ENCODE peak calls at places on chromosomes 13 and 19, in five cellular contexts. T is ascending aorta, O is SK-N-SH, D is retinal pigment epithelial cell, A is fibroblast of pulmonary artery. W is an unnamed sample.

GRCh38 chr13:47215741-47216140 is 318.9 kb upstream of the HTR2A start:
- DNase-seq in A (peak), D (peak), O (no peak), T (no peak), W (peak)

GRCh38 chr19:10686661-10687517 is 14.3 kb upstream of the QTRT1 start:
- DNase-seq in T (no peak), O (peak), A (peak), D (no peak), W (no peak)

GRCh38 chr13:97225533-97225932 is 3.4 kb downstream of the MBNL2 start:
- DNase-seq in A (no peak), T (no peak), D (no peak), O (no peak), W (no peak)

GRCh38 chr19:48506138-48506733 is 5.4 kb downstream of the LMTK3 start:
- DNase-seq in A (peak), D (no peak), T (no peak), O (peak), W (peak)

GRCh38 chr13:50236898-50237318 is 221.7 kb downstream of the KCNRG start:
- DNase-seq in A (peak), O (no peak), T (no peak), D (no peak), W (no peak)

GRCh38 chr19:2923510-2923909 is 21.3 kb downstream of the ZNF77 start:
- DNase-seq in A (peak), T (no peak), D (no peak), O (no peak), W (peak)

GRCh38 chr13:81582381-81582780 is 1241.5 kb upstream of the SPRY2 start:
- DNase-seq in D (no peak), A (no peak), O (no peak), T (no peak), W (no peak)

GRCh38 chr19:43524922-43525835 is 1.8 kb downstream of the ETHE1 start:
- DNase-seq in T (peak), D (no peak), A (peak), O (no peak), W (peak)

GRCh38 chr13:85503797-85504196 is 295.4 kb downstream of the SLITRK6 start:
- DNase-seq in O (no peak), A (peak), D (peak), T (no peak), W (peak)

GRCh38 chr13:51397262-51397933 is 55.4 kb downstream of the INTS6 start:
- DNase-seq in T (no peak), O (peak), D (peak), A (peak), W (peak)

GRCh38 chr19:29487432-29487831 is 38.4 kb upstream of the VSTM2B start:
- DNase-seq in T (no peak), A (no peak), D (no peak), O (no peak), W (no peak)

GRCh38 chr13:66950666-66951065 is 279.5 kb downstream of the PCDH9 start:
- DNase-seq in A (no peak), O (peak), D (no peak), T (no peak), W (no peak)

GRCh38 chr19:35903550-35904179 is 1.3 kb downstream of the HCST start:
- DNase-seq in T (peak), O (peak), D (no peak), A (peak), W (peak)

GRCh38 chr19:31353826-31354225 is 4.6 kb upstream of the TSHZ3 start:
- DNase-seq in T (no peak), O (no peak), A (no peak), D (no peak), W (no peak)

GRCh38 chr13:95564948-95565347 is 12.4 kb downstream of the CLDN10 start:
- DNase-seq in D (no peak), O (no peak), T (no peak), A (peak), W (peak)

GRCh38 chr13:40692946-40693345 is 26.5 kb upstream of the FOXO1 start:
- DNase-seq in O (no peak), A (no peak), D (no peak), T (no peak), W (no peak)

DNA sequence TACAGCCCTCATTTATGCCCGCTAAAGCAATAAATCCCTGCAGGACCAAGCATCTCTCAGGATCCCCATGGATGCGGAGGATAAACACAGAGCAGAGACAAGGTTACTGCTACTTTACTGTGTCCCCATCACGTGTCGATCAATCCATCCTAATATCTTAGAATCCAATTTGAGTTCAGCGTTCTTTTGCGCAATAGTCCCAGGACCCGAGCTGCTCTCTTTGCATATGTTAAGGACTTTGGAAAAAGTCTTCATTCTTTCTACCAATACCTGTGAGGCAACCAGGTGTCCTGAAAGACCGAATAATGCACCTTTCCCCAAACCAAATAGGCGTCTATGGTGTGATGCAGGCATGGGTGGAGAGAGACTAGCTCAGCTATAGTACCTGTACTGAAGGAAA is 38.0 kb upstream of the URAD start:
- DNase-seq in D (no peak), A (no peak), T (no peak), O (no peak), W (no peak)
- TF ChIP-seq CTCF in D (no peak), A (no peak), T (no peak), O (no peak), W (no peak)

GRCh38 chr19:46296722-46297431 is at the start of gene HIF3A:
- DNase-seq in T (peak), D (no peak), A (peak), O (peak), W (no peak)
- H3K4me3 ChIP-seq in T (peak), D (peak), A (peak), O (peak), W (no peak)

DNA sequence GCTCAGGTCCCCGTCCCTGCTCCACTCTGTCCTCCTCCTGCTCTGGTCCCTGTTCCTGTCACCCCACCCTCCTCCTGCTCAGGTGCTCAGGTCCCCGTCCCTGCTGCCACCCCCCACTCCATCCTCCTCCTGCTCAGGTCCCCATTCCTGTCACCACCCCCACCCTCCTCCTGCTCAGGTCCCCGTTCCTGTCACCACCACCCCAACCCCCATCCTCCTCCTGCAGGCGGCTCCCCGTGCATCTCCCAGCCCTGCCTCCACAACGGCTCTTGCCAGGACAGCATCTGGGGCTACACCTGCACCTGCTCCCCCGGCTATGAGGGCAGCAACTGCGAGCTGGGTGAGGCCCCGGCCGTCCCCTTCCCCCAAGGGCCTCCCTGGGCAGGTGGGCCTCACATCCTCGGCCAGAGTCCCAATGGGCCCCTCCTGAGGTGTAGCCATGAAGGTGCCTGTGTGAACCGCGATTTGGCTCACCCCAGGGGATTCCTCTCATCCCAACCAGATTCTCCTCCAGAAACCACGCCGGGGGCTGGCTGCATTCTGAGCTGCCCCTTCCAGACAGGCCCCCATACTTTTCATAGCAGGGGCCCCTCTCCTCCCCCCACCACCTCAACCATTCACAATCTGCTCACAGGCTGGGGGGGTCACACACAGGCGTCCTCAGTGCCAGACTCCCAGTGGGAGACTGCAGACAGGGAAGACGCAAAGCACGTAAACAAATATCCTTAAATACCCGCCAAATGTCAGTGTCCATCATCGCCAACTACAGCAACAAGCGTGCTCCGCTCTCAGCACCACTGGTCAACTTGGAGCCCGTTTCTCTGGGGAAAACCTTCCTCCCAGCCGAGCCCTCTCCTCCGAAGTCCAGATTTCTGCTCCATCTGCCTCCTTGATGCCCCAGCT is 4.6 kb downstream of the PROZ start:
- DNase-seq in A (no peak), D (no peak), O (no peak), T (no peak), W (no peak)
- TF ChIP-seq CTCF in A (no peak), D (no peak), O (no peak), T (no peak), W (no peak)

GRCh38 chr19:7521551-7522071 is 813 bp upstream of the MCOLN1 start:
- DNase-seq in O (no peak), T (no peak), D (no peak), A (no peak), W (no peak)
- H3K4me3 ChIP-seq in O (peak), T (peak), D (peak), A (peak), W (peak)

GRCh38 chr19:34662919-34663318 is 14.0 kb downstream of the SCGB2B2 start:
- DNase-seq in D (no peak), T (no peak), A (peak), O (peak), W (peak)
- TF ChIP-seq CTCF in D (peak), T (no peak), A (peak), O (peak), W (peak)

GRCh38 chr13:110471156-110471832 is 90.2 kb downstream of the RAB20 start:
- DNase-seq in T (no peak), D (no peak), O (peak), A (no peak), W (no peak)
- H3K4me3 ChIP-seq in T (no peak), D (no peak), O (no peak), A (no peak), W (no peak)

DNA sequence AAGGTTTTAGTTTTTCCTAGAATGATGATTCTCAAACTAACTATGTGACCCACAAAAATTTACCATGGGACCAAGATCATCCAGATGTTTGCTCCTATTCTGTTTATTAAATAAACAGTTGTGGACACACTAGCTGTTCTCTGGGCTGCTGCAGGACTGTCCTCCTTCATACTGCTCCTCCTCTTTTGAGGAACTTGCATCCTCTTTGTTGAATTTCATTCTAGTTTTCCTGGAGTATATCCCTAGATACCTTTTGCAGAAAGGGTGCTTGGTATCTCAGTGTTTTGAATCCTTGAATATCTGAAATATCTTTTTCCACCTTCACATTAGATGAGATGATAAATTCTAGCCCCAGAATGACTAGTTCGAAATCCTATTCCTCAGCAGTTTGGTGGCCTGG is 24.1 kb downstream of the VASP start:
- DNase-seq in A (no peak), O (no peak), D (no peak), T (no peak), W (no peak)
- TF ChIP-seq CTCF in A (no peak), O (no peak), D (no peak), T (no peak), W (no peak)

GRCh38 chr19:51123381-51124186 is 1.1 kb upstream of the SIGLEC9 start:
- DNase-seq in D (no peak), O (no peak), A (no peak), T (no peak), W (no peak)
- H3K4me3 ChIP-seq in D (no peak), O (no peak), A (no peak), T (no peak), W (no peak)

GRCh38 chr13:24744247-24744646 is 19.7 kb upstream of the RNF17 start:
- DNase-seq in A (no peak), O (no peak), T (no peak), D (no peak), W (no peak)

GRCh38 chr13:24741016-24741662 is 22.8 kb upstream of the RNF17 start:
- DNase-seq in D (no peak), A (no peak), T (no peak), O (no peak), W (no peak)

GRCh38 chr13:24741791-24742190 is 22.2 kb upstream of the RNF17 start:
- DNase-seq in D (no peak), O (no peak), A (no peak), T (no peak), W (no peak)

GRCh38 chr13:24742986-24743385 is 21.0 kb upstream of the RNF17 start:
- DNase-seq in D (no peak), T (no peak), O (no peak), A (no peak), W (no peak)

DNA sequence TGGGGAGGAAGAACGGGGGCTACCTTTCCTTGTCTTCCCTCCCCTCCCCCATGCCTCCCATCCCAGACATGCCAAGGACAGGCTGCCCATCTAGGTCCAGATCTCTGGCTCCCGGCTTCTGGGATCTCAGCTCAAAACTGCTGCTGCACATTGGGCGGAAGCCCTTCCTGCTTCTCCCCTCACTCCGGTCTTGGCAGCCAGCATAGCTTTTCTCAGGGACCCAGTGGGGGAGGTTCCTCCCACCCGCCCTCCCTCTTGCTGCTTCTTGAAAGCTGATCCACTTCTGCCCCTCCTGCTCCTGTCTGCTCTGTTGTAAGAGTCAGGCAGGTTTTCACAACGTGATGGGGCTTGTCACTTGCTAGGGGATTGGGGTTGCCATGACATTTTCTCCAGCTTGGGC is 21.7 kb upstream of the RNF17 start:
- DNase-seq in T (no peak), D (no peak), O (no peak), A (peak), W (no peak)
- TF ChIP-seq CTCF in T (no peak), D (no peak), O (no peak), A (no peak), W (no peak)

W was measured in AG10803.